ENCODE peak calls at places on chromosomes 7 and 10, in eight cellular contexts. X, P, B, L, J, Y, V and I are unnamed samples.

GRCh38 chr10:103533827-103534226 is 40.3 kb downstream of the NEURL1 start:
- DNase-seq in X (no peak), P (no peak), B (no peak), L (no peak), J (no peak), Y (no peak), V (no peak), I (no peak)

GRCh38 chr7:130733866-130734524 is at the start of gene KLF14:
- DNase-seq in X (peak), P (peak), B (no peak), L (peak), J (no peak), Y (peak), V (peak), I (peak)

GRCh38 chr7:155395176-155395797 is 62.6 kb upstream of the EN2 start:
- DNase-seq in X (no peak), P (no peak), B (no peak), L (no peak), J (no peak), Y (no peak), V (no peak), I (no peak)

GRCh38 chr10:109956454-109957091 is 33.3 kb upstream of the XPNPEP1 start:
- DNase-seq in X (peak), P (peak), B (peak), L (no peak), J (no peak), Y (peak), V (peak), I (no peak)

GRCh38 chr10:100907773-100908172 is 5.0 kb upstream of the SLF2 start:
- DNase-seq in X (no peak), P (no peak), B (no peak), L (no peak), J (no peak), Y (no peak), V (no peak), I (no peak)

GRCh38 chr10:29127731-29128130 is 161.1 kb upstream of the LYZL1 start:
- DNase-seq in X (no peak), P (no peak), B (no peak), L (no peak), J (no peak), Y (no peak), V (no peak), I (no peak)

GRCh38 chr10:21675157-21675796 is 141.2 kb downstream of the MLLT10 start:
- DNase-seq in X (peak), P (peak), B (peak), L (no peak), J (peak), Y (peak), V (peak), I (peak)

GRCh38 chr10:128274938-128275337 is 148.7 kb upstream of the MKI67 start:
- DNase-seq in X (no peak), P (no peak), B (no peak), L (no peak), J (no peak), Y (no peak), V (no peak), I (no peak)

GRCh38 chr10:60964257-60965235 is 20.6 kb upstream of the RHOBTB1 start:
- DNase-seq in X (peak), P (peak), B (peak), L (peak), J (peak), Y (peak), V (peak), I (peak)

GRCh38 chr7:24827027-24827426 is 69.8 kb upstream of the GSDME start:
- DNase-seq in X (no peak), P (no peak), B (no peak), L (no peak), J (no peak), Y (no peak), V (no peak), I (no peak)